ENCODE peak calls at places on chromosomes 4 and X, in ten cellular contexts. U is transverse colon, C is glutamatergic neuron, N is psoas muscle, B is IMR-90, L is adrenal gland, I is endothelial cell, Z is stomach, M is neural progenitor cell, V is GM20000. S is an unnamed sample.

GRCh38 chr4:85391568-85392410 is 83.2 kb upstream of the ARHGAP24 start:
- DNase-seq in C (no peak), M (no peak), V (peak; percentile 29), U (no peak), L (no peak), Z (no peak), N (no peak), B (no peak), I (no peak), S (no peak)

GRCh38 chr4:182746876-182747275 is 170.3 kb downstream of the DCTD start:
- DNase-seq in I (no peak), N (no peak), V (no peak), M (no peak), B (no peak), Z (no peak), U (no peak), L (no peak), C (no peak), S (no peak)

GRCh38 chr4:4427478-4427870 is 40.6 kb downstream of the NSG1 start:
- DNase-seq in I (no peak), V (no peak), U (no peak), Z (no peak), C (no peak), M (no peak), N (no peak), B (no peak), L (no peak), S (peak; percentile 40)

GRCh38 chrX:10467793-10468192 is 152.6 kb downstream of the MID1 start:
- DNase-seq in U (no peak), B (peak; percentile 54), M (no peak), C (no peak), V (no peak), N (no peak), Z (no peak), L (no peak), I (no peak), S (no peak)

GRCh38 chr4:152996672-152997071 is 60.5 kb downstream of the FHDC1 start:
- DNase-seq in C (no peak), N (no peak), V (no peak), I (no peak), L (no peak), M (no peak), Z (no peak), U (no peak), B (no peak), S (no peak)

GRCh38 chr4:113574636-113575103 is 186.9 kb downstream of the CAMK2D start:
- DNase-seq in Z (no peak), M (peak; percentile 3), C (no peak), L (no peak), U (no peak), V (no peak), I (no peak), B (peak; percentile 80), N (no peak), S (no peak)

GRCh38 chr4:70623301-70623700 is 5.2 kb upstream of the ENAM start:
- DNase-seq in N (no peak), Z (no peak), L (no peak), V (no peak), I (no peak), B (no peak), C (no peak), M (no peak), U (no peak), S (no peak)

GRCh38 chr4:137474711-137475301 is 57.5 kb downstream of the PCDH18 start:
- DNase-seq in M (no peak), I (no peak), B (peak; percentile 70), Z (no peak), V (no peak), N (no peak), L (no peak), C (no peak), U (no peak), S (no peak)

GRCh38 chr4:26330186-26330787 is 9.5 kb downstream of the RBPJ start:
- DNase-seq in M (peak; percentile 66), U (no peak), N (no peak), B (peak; percentile 68), I (peak; percentile 19), L (no peak), V (peak; percentile 42), C (no peak), Z (no peak), S (no peak)
- TF ChIP-seq CTCF in M (peak; percentile 77), U (peak; percentile 76), N (peak; percentile 72), B (peak; percentile 61), I (peak; percentile 87), L (peak; percentile 76), V (peak; percentile 37), C (peak; percentile 79), Z (no peak), S (peak; percentile 78)

GRCh38 chr4:39469429-39470077 is 10.7 kb downstream of the LIAS start:
- DNase-seq in M (peak; percentile 76), V (peak; percentile 69), Z (no peak), U (no peak), C (peak; percentile 42), L (peak; percentile 69), I (peak; percentile 41), N (no peak), B (peak; percentile 87), S (no peak)

GRCh38 chr4:39470402-39470801 is 11.5 kb downstream of the LIAS start:
- DNase-seq in V (no peak), U (no peak), M (no peak), L (no peak), C (no peak), Z (no peak), I (no peak), B (no peak), N (no peak), S (no peak)

GRCh38 chr4:39467470-39467869 is 8.6 kb downstream of the LIAS start:
- DNase-seq in B (no peak), I (no peak), U (no peak), C (no peak), Z (no peak), N (no peak), V (no peak), M (no peak), L (no peak), S (no peak)

GRCh38 chr4:39466747-39467146 is 7.9 kb downstream of the LIAS start:
- DNase-seq in M (no peak), U (no peak), N (no peak), Z (no peak), V (no peak), C (no peak), B (peak; percentile 73), L (no peak), I (no peak), S (no peak)

DNA sequence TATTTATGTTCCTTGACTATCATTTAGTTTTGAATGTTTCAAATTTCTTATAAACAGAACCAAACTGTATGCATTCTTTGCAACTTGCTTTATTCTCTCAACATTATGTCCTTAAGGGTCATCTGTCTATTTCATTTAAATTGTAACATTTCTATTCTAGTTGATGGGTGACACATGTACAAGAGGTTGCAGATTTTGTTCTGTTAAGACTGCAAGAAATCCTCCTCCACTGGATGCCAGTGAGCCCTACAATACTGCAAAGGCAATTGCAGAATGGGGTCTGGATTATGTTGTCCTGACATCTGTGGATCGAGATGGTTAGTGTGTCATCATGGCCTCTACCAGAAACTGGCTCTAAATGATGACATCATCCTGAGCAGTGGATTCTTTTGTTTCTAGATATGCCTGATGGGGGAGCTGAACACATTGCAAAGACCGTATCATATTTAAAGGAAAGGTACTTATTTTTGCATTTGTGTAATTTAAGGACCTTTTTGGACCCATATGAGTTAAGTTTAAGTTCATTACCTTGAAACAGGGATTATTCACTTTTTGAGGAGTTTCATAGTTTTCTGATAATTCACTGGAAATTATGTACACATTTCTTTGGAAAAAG is 6.1 kb downstream of the LIAS start:
- DNase-seq in C (no peak), I (no peak), L (no peak), Z (no peak), N (no peak), V (no peak), B (peak; percentile 92), M (no peak), U (no peak), S (no peak)
- TF ChIP-seq CTCF in C (no peak), I (no peak), L (no peak), Z (no peak), N (no peak), V (no peak), B (peak; percentile 31), M (no peak), U (no peak), S (no peak)

GRCh38 chrX:17674611-17675010 is 62.7 kb upstream of the SCML1 start:
- DNase-seq in L (no peak), C (no peak), M (no peak), Z (no peak), U (no peak), N (no peak), B (no peak), I (no peak), V (no peak), S (no peak)

GRCh38 chrX:17669891-17670290 is 67.4 kb upstream of the SCML1 start:
- DNase-seq in N (no peak), M (peak; percentile 24), L (no peak), V (no peak), C (no peak), Z (no peak), U (no peak), I (no peak), B (no peak), S (no peak)

GRCh38 chrX:17668929-17669328 is 68.4 kb upstream of the SCML1 start:
- DNase-seq in B (no peak), I (no peak), U (no peak), N (no peak), M (no peak), V (no peak), L (no peak), Z (no peak), C (no peak), S (no peak)

GRCh38 chrX:17670874-17671273 is 66.4 kb upstream of the SCML1 start:
- DNase-seq in I (no peak), N (no peak), Z (no peak), U (no peak), V (no peak), B (no peak), C (no peak), L (no peak), M (no peak), S (no peak)

GRCh38 chrX:17669458-17669857 is 67.8 kb upstream of the SCML1 start:
- DNase-seq in U (no peak), M (no peak), V (no peak), Z (no peak), N (no peak), L (no peak), I (no peak), B (no peak), C (no peak), S (no peak)
- TF ChIP-seq CTCF in U (no peak), M (no peak), V (no peak), Z (no peak), N (no peak), L (no peak), I (no peak), B (no peak), C (no peak), S (no peak)

GRCh38 chrX:40474205-40474626 is 106.6 kb upstream of the ATP6AP2 start:
- DNase-seq in N (no peak), M (peak; percentile 93), I (peak; percentile 18), B (peak; percentile 4), Z (peak; percentile 27), C (peak; percentile 77), V (no peak), L (no peak), U (no peak), S (peak; percentile 94)

GRCh38 chrX:40470830-40471429 is 109.8 kb upstream of the ATP6AP2 start:
- DNase-seq in C (no peak), V (no peak), M (no peak), I (no peak), U (no peak), Z (no peak), N (no peak), B (no peak), L (no peak), S (no peak)

GRCh38 chrX:40469316-40469715 is 111.5 kb upstream of the ATP6AP2 start:
- DNase-seq in I (no peak), B (no peak), N (no peak), V (no peak), C (no peak), M (no peak), U (no peak), Z (no peak), L (no peak), S (no peak)

GRCh38 chrX:40473460-40474204 is 107.1 kb upstream of the ATP6AP2 start:
- DNase-seq in Z (no peak), M (no peak), V (no peak), B (no peak), L (no peak), U (no peak), I (no peak), C (no peak), N (no peak), S (no peak)

GRCh38 chrX:40471965-40472648 is 108.7 kb upstream of the ATP6AP2 start:
- DNase-seq in M (peak; percentile 48), Z (peak; percentile 38), N (no peak), L (no peak), I (no peak), V (peak; percentile 28), C (no peak), B (peak; percentile 84), U (peak; percentile 37), S (no peak)
- TF ChIP-seq CTCF in M (no peak), Z (no peak), N (peak; percentile 3), L (no peak), I (no peak), V (no peak), C (no peak), B (no peak), U (no peak), S (peak; percentile 13)